ENCODE peak calls at places on chromosomes 1 and 21, in four cellular contexts. Y is PC-3, K is hepatocyte, C is GM23338. P is an unnamed sample.
A peak's percentile ranks its signal among the peaks of the same experiment; 100 is the strongest.

GRCh38 chr21:42227909-42228708 is 9.2 kb downstream of the ABCG1 start:
- DNase-seq in Y (peak; percentile 79), K (peak; percentile 93), C (peak; percentile 71), P (peak; percentile 66)

GRCh38 chr1:238377280-238377919 is 486.7 kb upstream of the ZP4 start:
- DNase-seq in Y (no peak), K (no peak), C (peak; percentile 61), P (no peak)

GRCh38 chr1:118118469-118118868 is 66.6 kb downstream of the SPAG17 start:
- DNase-seq in Y (no peak), K (peak; percentile 50), C (no peak), P (no peak)

GRCh38 chr1:81799939-81800740 is 594 bp upstream of the ADGRL2 start:
- DNase-seq in Y (no peak), K (peak; percentile 84), C (peak; percentile 89), P (peak; percentile 86)

GRCh38 chr1:37945743-37946702 is 830 bp downstream of the INPP5B start:
- DNase-seq in Y (no peak), K (peak; percentile 87), C (peak; percentile 28), P (peak; percentile 95)

GRCh38 chr1:178953034-178953433 is 72.7 kb upstream of the FAM20B start:
- DNase-seq in Y (no peak), K (no peak), C (no peak), P (no peak)

GRCh38 chr1:27402349-27402754 is 9.9 kb downstream of the GPR3 start:
- DNase-seq in Y (peak; percentile 53), K (peak; percentile 85), C (peak; percentile 75), P (peak; percentile 61)

GRCh38 chr1:6011161-6011945 is 19.1 kb upstream of the NPHP4 start:
- DNase-seq in Y (no peak), K (no peak), C (no peak), P (no peak)

GRCh38 chr1:99640672-99641071 is 5.2 kb upstream of the PALMD start:
- DNase-seq in Y (no peak), K (no peak), C (no peak), P (no peak)

GRCh38 chr1:26045712-26046312 is at the start of gene SLC30A2:
- DNase-seq in Y (no peak), K (peak; percentile 66), C (peak; percentile 67), P (no peak)

GRCh38 chr1:189659731-189660130 is 817.9 kb downstream of the BRINP3 start:
- DNase-seq in Y (peak; percentile 53), K (no peak), C (no peak), P (no peak)

GRCh38 chr1:32215629-32216505 is 6.3 kb downstream of the TMEM234 start:
- DNase-seq in Y (peak; percentile 81), K (peak; percentile 87), C (peak; percentile 90), P (peak; percentile 47)

GRCh38 chr1:229032455-229032854 is 238.5 kb upstream of the RAB4A start:
- DNase-seq in Y (no peak), K (no peak), C (no peak), P (no peak)

GRCh38 chr1:229035748-229036082 is 235.2 kb upstream of the RAB4A start:
- DNase-seq in Y (no peak), K (no peak), C (no peak), P (no peak)

GRCh38 chr1:229035054-229035747 is 235.7 kb upstream of the RAB4A start:
- DNase-seq in Y (no peak), K (no peak), C (no peak), P (no peak)

GRCh38 chr1:229033480-229033879 is 237.4 kb upstream of the RAB4A start:
- DNase-seq in Y (no peak), K (no peak), C (no peak), P (no peak)

GRCh38 chr1:229034246-229034645 is 236.7 kb upstream of the RAB4A start:
- DNase-seq in Y (no peak), K (peak; percentile 45), C (no peak), P (no peak)
- H3K4me1 ChIP-seq in Y (no peaks in the 10 kb centered on the region), K (peaks cover 15% of the 10 kb centered on the region), C (peaks cover 11% of the 10 kb centered on the region), P (no peaks in the 10 kb centered on the region)

GRCh38 chr1:165234149-165234548 is 122.4 kb downstream of the LMX1A start:
- DNase-seq in Y (no peak), K (no peak), C (no peak), P (no peak)

GRCh38 chr1:165235158-165235776 is 121.2 kb downstream of the LMX1A start:
- DNase-seq in Y (no peak), K (peak; percentile 16), C (peak; percentile 67), P (no peak)

GRCh38 chr1:165239873-165240272 is 116.6 kb downstream of the LMX1A start:
- DNase-seq in Y (no peak), K (no peak), C (no peak), P (no peak)

GRCh38 chr1:165240486-165240885 is 116.0 kb downstream of the LMX1A start:
- DNase-seq in Y (no peak), K (no peak), C (no peak), P (no peak)

GRCh38 chr1:165235777-165236285 is 120.7 kb downstream of the LMX1A start:
- DNase-seq in Y (no peak), K (peak; percentile 11), C (peak; percentile 75), P (no peak)
- TF ChIP-seq EZH2 in Y (peak; percentile 30), K (peak; percentile 69), C (peak; percentile 75), P (no peak)

GRCh38 chr1:161200992-161201827 is 957 bp upstream of the NDUFS2 start:
- DNase-seq in Y (no peak), K (no peak), C (peak; percentile 42), P (no peak)

GRCh38 chr1:161198206-161198876 is 513 bp downstream of the ADAMTS4 start:
- DNase-seq in Y (peak; percentile 44), K (peak; percentile 68), C (peak; percentile 87), P (peak; percentile 44)

GRCh38 chr1:161198877-161199431 is at the start of gene ADAMTS4:
- DNase-seq in Y (no peak), K (peak; percentile 65), C (peak; percentile 63), P (peak; percentile 84)

GRCh38 chr1:161200421-161200991 is 1.7 kb upstream of the ADAMTS4 start:
- DNase-seq in Y (no peak), K (no peak), C (peak; percentile 51), P (no peak)

DNA sequence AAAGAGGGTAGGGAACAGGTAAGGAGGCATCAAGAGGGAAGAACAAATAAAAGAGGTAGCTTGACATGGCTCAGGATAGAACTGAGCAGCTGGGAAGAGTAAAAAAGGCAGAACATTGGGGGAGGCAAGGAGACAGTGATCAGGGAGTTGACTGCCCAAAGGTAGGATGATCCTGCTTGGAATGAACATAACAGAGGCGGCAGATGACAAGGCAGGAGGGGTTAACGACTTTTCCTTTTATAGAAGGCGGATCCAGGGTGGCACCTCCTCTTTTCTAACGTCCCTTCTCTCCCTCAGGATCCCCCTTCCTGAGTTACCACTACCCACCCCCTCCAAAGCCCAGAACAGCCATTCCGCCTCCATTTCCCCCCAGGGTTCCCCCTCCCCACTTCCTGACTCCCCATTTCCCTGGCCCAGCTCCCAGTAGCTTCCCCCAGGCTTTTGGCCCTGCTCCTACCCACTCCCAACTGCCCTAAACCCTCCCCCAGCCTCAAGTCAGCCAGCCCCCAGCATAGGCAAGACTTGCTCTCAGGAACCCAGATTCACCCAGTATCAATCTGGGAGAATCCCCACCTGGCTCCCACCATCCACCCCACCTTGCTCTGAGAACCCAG is 759 bp upstream of the ADAMTS4 start:
- DNase-seq in Y (no peak), K (no peak), C (peak; percentile 31), P (no peak)
- H3K4me1 ChIP-seq in Y (peaks cover 26% of the 10 kb centered on the region), K (peaks cover 42% of the 10 kb centered on the region), C (peaks cover 56% of the 10 kb centered on the region), P (peaks cover 51% of the 10 kb centered on the region)

GRCh38 chr1:95117207-95118018 is at the start of gene TLCD4:
- DNase-seq in Y (peak; percentile 78), K (peak; percentile 81), C (peak; percentile 88), P (peak; percentile 23)
- TF ChIP-seq EZH2 in Y (no peak), K (no peak), C (no peak), P (peak; percentile 53)

GRCh38 chr1:54289939-54290233 is 89.9 kb downstream of the MRPL37 start:
- DNase-seq in Y (no peak), K (no peak), C (no peak), P (no peak)

GRCh38 chr1:54291276-54292014 is 91.5 kb downstream of the MRPL37 start:
- DNase-seq in Y (no peak), K (no peak), C (no peak), P (no peak)

GRCh38 chr1:54290443-54291184 is 90.6 kb downstream of the MRPL37 start:
- DNase-seq in Y (no peak), K (peak; percentile 51), C (no peak), P (peak; percentile 52)

GRCh38 chr1:54294846-54295245 is 94.9 kb downstream of the MRPL37 start:
- DNase-seq in Y (no peak), K (no peak), C (no peak), P (peak; percentile 24)

DNA sequence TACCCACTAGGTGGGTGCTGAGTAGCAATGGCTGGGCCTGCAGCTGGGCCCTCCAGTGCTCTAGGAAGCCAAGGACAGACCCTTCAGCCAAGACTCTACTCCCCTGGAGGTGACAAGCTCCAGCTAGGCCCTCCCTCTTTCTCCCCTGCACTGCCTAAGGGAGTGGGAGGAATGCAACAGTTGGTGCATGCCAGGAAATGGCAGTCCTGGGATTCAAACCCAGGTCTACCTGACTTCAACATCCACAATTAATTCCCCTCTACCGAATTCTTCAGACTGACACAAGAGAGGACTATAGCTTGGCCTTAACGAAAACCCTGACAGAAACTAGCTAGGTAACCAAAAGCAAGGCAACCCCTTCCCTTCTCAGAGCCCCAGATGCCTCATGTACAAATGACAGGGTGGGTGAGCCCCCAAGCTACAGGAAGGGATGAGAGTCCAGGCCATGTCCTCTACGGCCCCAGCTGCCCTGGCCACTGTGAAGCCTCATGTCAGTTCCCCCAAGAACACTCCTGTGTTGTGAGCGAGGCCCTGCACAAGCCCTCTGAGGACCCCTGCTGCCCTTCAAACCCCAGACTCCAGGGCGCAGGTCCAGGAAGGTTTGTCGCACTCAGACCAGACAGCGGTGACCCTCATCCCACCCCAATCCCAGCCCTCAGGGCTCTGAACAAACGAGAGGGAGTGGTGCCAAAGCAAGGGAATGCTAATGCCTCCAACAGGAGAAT is 92.2 kb downstream of the MRPL37 start:
- DNase-seq in Y (no peak), K (no peak), C (no peak), P (no peak)
- H3K4me1 ChIP-seq in Y (no peaks in the 10 kb centered on the region), K (peaks cover 66% of the 10 kb centered on the region), C (peaks cover 66% of the 10 kb centered on the region), P (peaks cover 8% of the 10 kb centered on the region)

GRCh38 chr1:18645172-18646090 is 14.8 kb downstream of the PAX7 start:
- DNase-seq in Y (no peak), K (no peak), C (peak; percentile 90), P (no peak)
- TF ChIP-seq EZH2 in Y (no peak), K (no peak), C (no peak), P (peak; percentile 52)

GRCh38 chr1:15027515-15027948 is 126.0 kb upstream of the TMEM51 start:
- DNase-seq in Y (peak; percentile 73), K (peak; percentile 81), C (peak; percentile 82), P (peak; percentile 59)

GRCh38 chr1:15020943-15021745 is 132.4 kb upstream of the TMEM51 start:
- DNase-seq in Y (no peak), K (peak; percentile 31), C (no peak), P (no peak)

GRCh38 chr1:15022069-15022468 is 131.5 kb upstream of the TMEM51 start:
- DNase-seq in Y (no peak), K (no peak), C (no peak), P (no peak)

GRCh38 chr1:15026114-15026483 is 127.4 kb upstream of the TMEM51 start:
- DNase-seq in Y (no peak), K (no peak), C (no peak), P (no peak)

GRCh38 chr1:15023976-15024375 is 129.6 kb upstream of the TMEM51 start:
- DNase-seq in Y (no peak), K (no peak), C (no peak), P (no peak)
- H3K4me1 ChIP-seq in Y (peaks cover 6% of the 10 kb centered on the region), K (peaks cover 10% of the 10 kb centered on the region), C (peaks cover 7% of the 10 kb centered on the region), P (peaks cover 15% of the 10 kb centered on the region)

GRCh38 chr1:203325004-203325417 is 19.7 kb downstream of the BTG2 start:
- DNase-seq in Y (no peak), K (no peak), C (peak; percentile 70), P (peak; percentile 86)
- TF ChIP-seq EZH2 in Y (no peak), K (no peak), C (no peak), P (no peak)